ENCODE peak calls at places on chromosome 4, in five cellular contexts. T is IMR-90; M is A549; S is CD4-positive, CD25-positive, alpha-beta regulatory T cell; D is lung. X is an unnamed sample. For H3K4me1 and H3K9me3, the result is how much of the 10 kb centered on the place peaks cover.

GRCh38 chr4:113637363-113637762 is 124.2 kb downstream of the CAMK2D start:
- DNase-seq in D (no peak), M (no peak), T (peak), S (no peak), X (no peak)

GRCh38 chr4:87908341-87908740 is 67.2 kb upstream of the SPP1 start:
- DNase-seq in M (no peak), S (no peak), D (no peak), T (no peak), X (no peak)

GRCh38 chr4:51906167-51906647 is 63.3 kb downstream of the DCUN1D4 start:
- DNase-seq in S (no peak), T (peak), D (no peak), M (no peak), X (no peak)

GRCh38 chr4:83207497-83208105 is 77.0 kb downstream of the COQ2 start:
- DNase-seq in T (peak), S (no peak), D (no peak), M (peak), X (no peak)

GRCh38 chr4:16627999-16628398 is 270.4 kb downstream of the LDB2 start:
- DNase-seq in M (no peak), T (peak), D (no peak), S (no peak), X (no peak)

GRCh38 chr4:3657917-3658913 is 108.0 kb upstream of the ADRA2C start:
- DNase-seq in S (no peak), D (no peak), M (no peak), T (peak), X (no peak)

GRCh38 chr4:79331126-79331876 is 5.4 kb upstream of the NAA11 start:
- DNase-seq in D (no peak), M (peak), T (no peak), S (peak), X (no peak)

GRCh38 chr4:108833041-108833440 is 70.2 kb upstream of the ETNPPL start:
- DNase-seq in T (peak), S (no peak), M (peak), D (no peak), X (no peak)

GRCh38 chr4:137545461-137545861 is 13.2 kb upstream of the PCDH18 start:
- DNase-seq in D (no peak), T (peak), M (peak), S (no peak), X (no peak)

GRCh38 chr4:174847801-174848427 is 18.9 kb upstream of the GLRA3 start:
- DNase-seq in T (no peak), M (no peak), S (no peak), D (no peak), X (no peak)

GRCh38 chr4:14856076-14856926 is 146.0 kb upstream of the CPEB2 start:
- DNase-seq in T (peak), D (peak), S (peak), M (peak), X (peak)

GRCh38 chr4:145755802-145756201 is 75.9 kb downstream of the C4orf51 start:
- DNase-seq in M (no peak), T (peak), S (no peak), D (no peak), X (no peak)

GRCh38 chr4:57425610-57426009 is 315.4 kb upstream of the IGFBP7 start:
- DNase-seq in D (no peak), S (no peak), T (no peak), M (no peak), X (no peak)

GRCh38 chr4:76585897-76586360 is 150.9 kb downstream of the SHROOM3 start:
- DNase-seq in M (peak), T (no peak), S (peak), D (peak), X (no peak)

GRCh38 chr4:155582031-155582430 is 84.6 kb upstream of the GUCY1A1 start:
- DNase-seq in T (no peak), S (no peak), D (no peak), M (no peak), X (no peak)

GRCh38 chr4:147732516-147733193 is 767 bp downstream of the ARHGAP10 start:
- DNase-seq in D (peak), S (peak), T (peak), M (no peak), X (no peak)

GRCh38 chr4:149999485-150000074 is 78.7 kb upstream of the DCLK2 start:
- DNase-seq in S (peak), T (peak), M (peak), D (no peak), X (no peak)

GRCh38 chr4:183905593-183906485 is 732 bp downstream of the STOX2 start:
- DNase-seq in T (peak), D (peak), S (peak), M (peak), X (no peak)

GRCh38 chr4:165715211-165715610 is 157.8 kb upstream of the TLL1 start:
- DNase-seq in S (no peak), D (no peak), T (no peak), M (no peak), X (no peak)

GRCh38 chr4:57405359-57405758 is 295.2 kb upstream of the IGFBP7 start:
- DNase-seq in T (no peak), M (peak), S (no peak), D (no peak), X (no peak)

GRCh38 chr4:74390677-74391076 is 25.7 kb downstream of the EREG start:
- DNase-seq in M (no peak), T (no peak), D (no peak), S (no peak), X (no peak)

GRCh38 chr4:1767770-1768366 is 25.2 kb upstream of the FGFR3 start:
- DNase-seq in D (peak), S (no peak), M (peak), T (peak), X (no peak)

GRCh38 chr4:1766336-1767057 is 26.6 kb upstream of the FGFR3 start:
- DNase-seq in T (no peak), S (no peak), D (no peak), M (peak), X (no peak)

GRCh38 chr4:1768367-1769034 is 24.6 kb upstream of the FGFR3 start:
- DNase-seq in D (peak), T (no peak), S (no peak), M (no peak), X (no peak)

GRCh38 chr4:1765409-1766335 is 27.4 kb upstream of the FGFR3 start:
- DNase-seq in S (no peak), T (no peak), D (no peak), M (peak), X (no peak)

GRCh38 chr4:1767058-1767769 is 25.9 kb upstream of the FGFR3 start:
- DNase-seq in S (no peak), M (peak), D (no peak), T (peak), X (no peak)
- H3K4me1 ChIP-seq in S (under half), M (under half), D (under half), T (under half), X (half or more)

DNA sequence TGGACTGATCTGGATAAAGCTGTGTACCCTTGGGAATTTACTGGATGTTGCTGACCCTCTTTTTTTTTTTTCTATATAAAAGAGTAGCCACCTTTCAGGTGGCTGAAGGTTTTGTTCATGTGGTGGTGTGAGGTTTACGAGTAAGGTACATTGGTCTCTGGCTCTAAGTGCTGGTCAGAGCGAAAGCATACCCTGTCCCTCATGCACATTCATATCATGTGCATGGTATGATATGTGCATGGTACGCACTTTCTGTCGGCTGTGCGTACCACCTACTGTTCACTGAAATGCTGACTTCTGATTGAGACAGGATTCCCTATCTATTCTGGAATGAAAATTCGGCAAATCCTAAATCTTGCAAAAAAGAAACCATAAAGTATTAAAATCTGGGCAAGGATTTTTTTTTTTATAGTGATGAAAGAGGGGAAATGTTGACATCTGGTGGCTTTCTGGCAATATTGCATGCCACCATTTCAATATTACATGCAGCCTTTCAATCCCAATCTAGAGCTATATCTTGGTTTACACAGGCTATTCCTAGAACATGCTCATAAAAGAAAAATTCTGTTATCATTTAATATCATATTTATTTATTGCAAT is 32.8 kb downstream of the FAM149A start:
- DNase-seq in S (peak), T (peak), D (no peak), M (peak), X (no peak)
- H3K4me3 ChIP-seq in S (no peak), T (no peak), D (no peak), M (no peak), X (peak)

GRCh38 chr4:1251773-1252066 is 2.8 kb upstream of the CTBP1 start:
- DNase-seq in T (no peak), S (no peak), D (no peak), M (no peak), X (no peak)
- H3K9me3 ChIP-seq in T (under half), S (under half), D (under half), M (half or more), X (under half)

GRCh38 chr4:124970011-124970410 is 257.5 kb upstream of the ANKRD50 start:
- DNase-seq in S (no peak), T (peak), M (no peak), D (no peak), X (no peak)

GRCh38 chr4:124973716-124974115 is 261.2 kb upstream of the ANKRD50 start:
- DNase-seq in S (no peak), M (no peak), T (no peak), D (no peak), X (no peak)

DNA sequence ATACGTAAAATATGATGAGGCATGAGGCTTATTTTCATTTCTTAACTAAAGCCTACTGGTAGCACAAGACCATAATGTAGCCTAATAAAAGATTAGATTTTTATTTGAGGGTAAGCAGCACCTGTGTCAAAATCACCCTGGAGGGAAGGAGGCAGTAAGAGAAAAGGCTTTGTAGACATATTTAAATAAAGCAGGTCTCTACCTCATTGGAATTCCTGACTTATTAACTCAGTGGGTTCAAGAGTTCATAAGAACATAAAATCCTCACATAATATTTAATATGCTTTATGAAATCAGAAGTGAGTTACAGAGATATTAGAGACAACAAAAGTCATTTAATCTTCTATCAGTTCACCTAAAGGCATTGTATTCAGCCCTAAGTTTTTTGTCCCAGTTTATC is 261.6 kb upstream of the ANKRD50 start:
- DNase-seq in S (no peak), D (no peak), T (no peak), M (no peak), X (no peak)
- H3K4me1 ChIP-seq in S (under half), D (under half), T (under half), M (under half), X (under half)

DNA sequence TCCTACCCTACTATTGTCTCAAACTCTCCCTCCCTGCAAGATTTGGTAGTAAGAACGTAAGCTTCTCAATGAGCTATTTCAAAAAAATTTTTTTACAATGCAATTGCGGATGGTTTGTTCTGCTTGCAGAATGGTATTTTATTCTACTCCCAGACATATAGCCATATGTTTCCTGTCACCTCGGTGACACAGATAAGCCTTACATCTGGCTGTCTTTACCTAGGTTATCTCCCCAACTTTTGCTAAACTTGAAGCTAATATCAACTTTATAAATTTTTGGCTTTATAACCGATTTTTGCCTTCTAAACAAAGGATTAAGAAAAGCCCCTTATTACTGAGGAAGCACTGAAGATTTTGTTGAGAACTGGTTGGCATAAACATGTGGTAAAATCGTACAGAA is 331.5 kb downstream of the TENM3 start:
- DNase-seq in M (no peak), D (no peak), S (no peak), T (no peak), X (no peak)
- H3K4me3 ChIP-seq in M (no peak), D (no peak), S (no peak), T (no peak), X (no peak)

GRCh38 chr4:136281307-136281706 is 1251.0 kb downstream of the PCDH18 start:
- DNase-seq in T (no peak), S (no peak), M (no peak), D (no peak), X (no peak)
- H3K9me3 ChIP-seq in T (under half), S (under half), M (under half), D (under half), X (under half)

X was measured in esophagus squamous epithelium.